ENCODE peak calls at places on chromosome 3, in ten cellular contexts. N is OCI-LY7, A is lower lobe of right lung, V is spleen, C is neural progenitor cell, Q is IMR-90, B is mucosa of descending colon, U is heart left ventricle, I is left ventricle myocardium inferior, Y is esophagus squamous epithelium. O is an unnamed sample.

GRCh38 chr3:32948625-32949445 is 2.6 kb upstream of the CCR4 start:
- DNase-seq in N (no peak), A (no peak), V (no peak), C (no peak), Q (no peak), B (no peak), U (no peak), I (no peak), Y (no peak), O (no peak)

GRCh38 chr3:41932511-41932910 is 29.4 kb downstream of the ULK4 start:
- DNase-seq in N (no peak), A (no peak), V (no peak), C (no peak), Q (no peak), B (no peak), U (no peak), I (no peak), Y (no peak), O (no peak)

GRCh38 chr3:185263423-185263822 is 9.6 kb upstream of the EHHADH start:
- DNase-seq in N (no peak), A (no peak), V (no peak), C (no peak), Q (no peak), B (no peak), U (no peak), I (no peak), Y (no peak), O (no peak)

GRCh38 chr3:43893721-43894120 is 203.0 kb downstream of the ABHD5 start:
- DNase-seq in N (no peak), A (no peak), V (no peak), C (no peak), Q (no peak), B (no peak), U (no peak), I (no peak), Y (no peak), O (no peak)

GRCh38 chr3:69090021-69090420 is 5.3 kb downstream of the ARL6IP5 start:
- DNase-seq in N (no peak), A (no peak), V (no peak), C (no peak), Q (peak; percentile 84), B (no peak), U (no peak), I (no peak), Y (no peak), O (no peak)

GRCh38 chr3:87247086-87247781 is 20.1 kb downstream of the CHMP2B start:
- DNase-seq in N (no peak), A (no peak), V (no peak), C (no peak), Q (no peak), B (no peak), U (no peak), I (no peak), Y (no peak), O (no peak)

GRCh38 chr3:142586803-142587406 is 8.4 kb upstream of the ATR start:
- DNase-seq in N (peak; percentile 66), A (no peak), V (no peak), C (peak; percentile 85), Q (peak; percentile 73), B (no peak), U (no peak), I (no peak), Y (no peak), O (no peak)

GRCh38 chr3:13401149-13401548 is 19.0 kb downstream of the NUP210 start:
- DNase-seq in N (peak; percentile 66), A (no peak), V (no peak), C (no peak), Q (no peak), B (no peak), U (no peak), I (no peak), Y (no peak), O (no peak)

GRCh38 chr3:123375014-123375940 is 73.6 kb downstream of the ADCY5 start:
- DNase-seq in N (no peak), A (no peak), V (no peak), C (peak; percentile 51), Q (no peak), B (no peak), U (peak; percentile 76), I (no peak), Y (no peak), O (no peak)

GRCh38 chr3:123700791-123701712 is 116.2 kb upstream of the HACD2 start:
- DNase-seq in N (no peak), A (no peak), V (no peak), C (no peak), Q (peak; percentile 61), B (no peak), U (no peak), I (no peak), Y (no peak), O (no peak)

GRCh38 chr3:185766645-185767323 is 58.1 kb downstream of the IGF2BP2 start:
- DNase-seq in N (no peak), A (no peak), V (no peak), C (no peak), Q (peak; percentile 30), B (no peak), U (no peak), I (no peak), Y (no peak), O (no peak)

GRCh38 chr3:170910542-170910941 is 2.1 kb upstream of the EIF5A2 start:
- DNase-seq in N (no peak), A (no peak), V (no peak), C (no peak), Q (no peak), B (no peak), U (no peak), I (no peak), Y (no peak), O (no peak)

GRCh38 chr3:99175276-99175801 is 273.8 kb upstream of the DCBLD2 start:
- DNase-seq in N (no peak), A (no peak), V (no peak), C (no peak), Q (no peak), B (no peak), U (no peak), I (no peak), Y (no peak), O (no peak)

GRCh38 chr3:157201648-157202278 is 41.8 kb upstream of the CCNL1 start:
- DNase-seq in N (peak; percentile 60), A (no peak), V (no peak), C (peak; percentile 33), Q (peak; percentile 40), B (no peak), U (no peak), I (no peak), Y (no peak), O (no peak)

GRCh38 chr3:194101592-194102432 is 34.1 kb upstream of the HES1 start:
- DNase-seq in N (peak; percentile 43), A (no peak), V (no peak), C (no peak), Q (no peak), B (peak; percentile 61), U (no peak), I (no peak), Y (no peak), O (no peak)
- TF ChIP-seq CTCF in N (no peak), A (no peak), V (no peak), C (no peak), Q (no peak), B (no peak), U (no peak), I (no peak), Y (no peak), O (no peak)

DNA sequence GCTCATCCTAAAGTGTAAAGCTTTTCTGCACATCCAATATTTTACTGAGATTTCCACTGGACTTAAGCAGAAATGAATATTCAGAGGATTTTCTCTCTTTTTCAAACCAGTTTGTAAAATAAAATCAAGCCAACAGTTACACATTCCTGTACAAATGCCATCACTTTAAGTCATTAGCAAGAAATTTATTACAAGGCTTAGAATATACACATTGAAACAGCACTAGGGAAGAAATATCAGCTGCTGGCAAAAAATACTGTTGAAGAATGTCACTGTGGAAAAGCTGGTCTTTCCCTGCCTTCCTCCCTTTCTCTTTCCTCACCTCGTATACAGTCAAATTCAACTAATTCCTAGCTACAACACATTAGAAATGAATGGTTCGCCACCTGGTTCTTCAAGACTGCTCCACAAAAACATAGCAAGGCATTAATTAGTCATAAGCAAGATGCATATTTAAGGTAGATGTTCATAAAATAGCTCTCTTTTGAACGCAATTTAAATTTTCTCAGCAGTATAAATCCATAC is 21.3 kb downstream of the PLOD2 start:
- DNase-seq in N (no peak), A (no peak), V (no peak), C (no peak), Q (no peak), B (no peak), U (no peak), I (no peak), Y (no peak), O (no peak)
- H3K4me1 ChIP-seq in N (no peaks in the 10 kb centered on the region), A (peaks cover 17% of the 10 kb centered on the region), V (no peaks in the 10 kb centered on the region), C (no peaks in the 10 kb centered on the region), Q (peaks cover 14% of the 10 kb centered on the region), B (no peaks in the 10 kb centered on the region), U (peaks cover 32% of the 10 kb centered on the region), I (peaks cover 66% of the 10 kb centered on the region), Y (no peaks in the 10 kb centered on the region), O (peaks cover 51% of the 10 kb centered on the region)

DNA sequence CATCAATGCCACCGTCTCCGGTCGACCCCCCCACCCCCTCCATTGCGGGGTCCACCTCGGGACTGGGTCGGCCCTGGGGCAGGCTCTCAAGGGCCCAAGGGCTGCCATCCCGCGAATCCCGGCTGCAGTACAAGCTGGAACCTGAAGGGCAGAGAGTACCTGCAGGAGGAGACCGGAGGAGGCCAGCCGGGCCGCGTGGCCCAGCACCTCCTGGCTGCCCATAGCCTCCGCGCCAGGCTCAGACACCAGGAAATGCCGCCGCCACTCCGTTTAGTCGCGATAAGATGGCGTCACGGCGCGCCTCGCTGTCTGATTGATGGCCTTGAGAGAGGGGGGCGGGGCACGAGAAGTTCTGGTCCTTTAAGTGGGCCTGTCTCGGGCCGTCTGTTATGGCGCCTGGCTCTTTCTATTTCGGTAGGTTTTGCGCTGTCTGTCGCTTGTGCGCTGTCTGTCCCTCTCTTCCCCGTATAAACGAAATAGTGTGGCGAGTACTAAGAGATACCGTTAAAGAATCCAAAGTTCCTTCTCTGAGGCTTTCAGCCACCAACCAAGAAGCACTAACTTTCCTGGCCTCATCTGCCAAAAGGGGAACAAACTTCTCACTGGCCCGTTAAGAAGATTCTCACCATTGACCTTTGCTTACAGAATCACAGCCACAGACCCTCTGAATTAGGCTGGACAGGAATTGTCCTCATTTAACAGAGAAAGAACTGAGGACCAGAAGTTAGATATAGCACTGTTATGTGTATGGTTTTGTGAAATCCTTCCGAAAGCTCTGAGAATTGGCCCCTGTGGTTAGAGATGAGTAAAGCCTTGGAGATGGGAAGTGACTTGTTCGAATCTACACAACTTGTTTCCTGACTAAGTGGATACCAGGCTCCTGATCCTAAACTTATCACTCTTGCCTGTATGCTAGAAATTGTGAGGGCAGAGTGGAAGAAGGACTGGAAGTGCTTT is at the start of gene RFT1:
- DNase-seq in N (peak; percentile 97), A (peak; percentile 99), V (peak; percentile 99), C (peak; percentile 98), Q (peak; percentile 94), B (peak; percentile 99), U (peak; percentile 99), I (peak; percentile 99), Y (peak; percentile 96), O (peak; percentile 96)
- TF ChIP-seq CTCF in N (no peak), A (no peak), V (no peak), C (peak; percentile 25), Q (no peak), B (no peak), U (no peak), I (peak; percentile 32), Y (peak; percentile 23), O (no peak)

DNA sequence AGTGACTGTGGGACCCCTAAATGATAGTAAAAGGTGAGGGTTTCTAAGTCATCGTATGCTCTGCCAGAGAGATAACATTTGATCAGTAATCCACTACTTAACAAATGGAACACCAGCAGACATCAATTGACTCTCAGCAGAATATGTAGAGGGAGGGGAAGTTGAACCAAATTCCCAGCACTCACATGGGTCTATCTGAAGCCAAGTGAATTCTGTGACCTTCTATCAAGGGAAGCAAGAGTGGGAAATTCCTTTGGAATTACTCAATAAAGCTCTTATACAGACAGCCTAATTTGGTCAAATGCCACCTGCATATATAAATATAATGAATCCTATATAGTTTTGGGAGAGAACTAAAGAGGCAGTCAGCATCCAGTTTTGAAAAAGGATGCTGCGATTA is 15.8 kb upstream of the KCNMB2 start:
- DNase-seq in N (no peak), A (no peak), V (no peak), C (no peak), Q (no peak), B (no peak), U (no peak), I (no peak), Y (no peak), O (no peak)
- H3K4me1 ChIP-seq in N (no peaks in the 10 kb centered on the region), A (no peaks in the 10 kb centered on the region), V (no peaks in the 10 kb centered on the region), C (no peaks in the 10 kb centered on the region), Q (no peaks in the 10 kb centered on the region), B (no peaks in the 10 kb centered on the region), U (no peaks in the 10 kb centered on the region), I (peaks cover 31% of the 10 kb centered on the region), Y (no peaks in the 10 kb centered on the region), O (no peaks in the 10 kb centered on the region)